ENCODE peak calls at places on chromosomes 5 and 9, in six cellular contexts. A is GM23338; S is A549; M is CD8-positive, alpha-beta T cell; W is Panc1; B is body of pancreas. T is an unnamed sample.

GRCh38 chr5:169980418-169981053 is at the start of gene INSYN2B:
- ATAC-seq in A (peak), S (peak), M (no peak), W (peak), B (peak), T (peak)

GRCh38 chr5:93304391-93304790 is 276.6 kb downstream of the NR2F1-AS1 start:
- ATAC-seq in A (no peak), S (no peak), M (no peak), W (no peak), B (no peak), T (no peak)

GRCh38 chr9:127186799-127187198 is 64.4 kb upstream of the ANGPTL2 start:
- ATAC-seq in A (no peak), S (no peak), M (no peak), W (no peak), B (no peak), T (no peak)

GRCh38 chr5:120298981-120299380 is 165.1 kb upstream of the PRR16 start:
- ATAC-seq in A (no peak), S (no peak), M (no peak), W (no peak), B (no peak), T (no peak)

GRCh38 chr9:19313573-19313972 is 66.5 kb downstream of the RPS6 start:
- ATAC-seq in A (no peak), S (no peak), M (no peak), W (no peak), B (no peak), T (no peak)

GRCh38 chr5:110086658-110087388 is 397.1 kb downstream of the MAN2A1 start:
- ATAC-seq in A (no peak), S (no peak), M (peak), W (no peak), B (peak), T (peak)

GRCh38 chr5:116579139-116579538 is 4.5 kb upstream of the SEMA6A start:
- ATAC-seq in A (no peak), S (no peak), M (no peak), W (no peak), B (no peak), T (no peak)

GRCh38 chr5:180622910-180623309 is 26.5 kb downstream of the FLT4 start:
- ATAC-seq in A (no peak), S (no peak), M (no peak), W (no peak), B (no peak), T (no peak)

GRCh38 chr5:132476853-132477729 is 13.5 kb downstream of the IRF1 start:
- ATAC-seq in A (peak), S (peak), M (peak), W (no peak), B (no peak), T (no peak)

GRCh38 chr5:95760291-95761191 is 29.4 kb downstream of the RHOBTB3 start:
- ATAC-seq in A (no peak), S (peak), M (peak), W (peak), B (peak), T (peak)

GRCh38 chr5:115723224-115723623 is 93.2 kb downstream of the CDO1 start:
- ATAC-seq in A (no peak), S (no peak), M (no peak), W (no peak), B (no peak), T (no peak)

GRCh38 chr5:177295929-177296328 is 7.6 kb downstream of the RAB24 start:
- ATAC-seq in A (no peak), S (no peak), M (no peak), W (no peak), B (no peak), T (no peak)

GRCh38 chr5:157539623-157540022 is 36.0 kb downstream of the ADAM19 start:
- ATAC-seq in A (no peak), S (no peak), M (no peak), W (no peak), B (no peak), T (no peak)

GRCh38 chr9:116409124-116409523 is 255.5 kb downstream of the PAPPA start:
- ATAC-seq in A (no peak), S (no peak), M (no peak), W (no peak), B (no peak), T (no peak)

GRCh38 chr9:131734165-131734610 is 5.7 kb downstream of the RAPGEF1 start:
- ATAC-seq in A (no peak), S (peak), M (peak), W (peak), B (no peak), T (no peak)

GRCh38 chr5:101018299-101018698 is 115.2 kb upstream of the ST8SIA4 start:
- ATAC-seq in A (no peak), S (no peak), M (no peak), W (no peak), B (no peak), T (no peak)

GRCh38 chr5:14160116-14160515 is 17.0 kb downstream of the TRIO start:
- ATAC-seq in A (peak), S (no peak), M (no peak), W (no peak), B (no peak), T (no peak)

GRCh38 chr5:53366245-53366644 is 114.2 kb upstream of the FST start:
- ATAC-seq in A (no peak), S (peak), M (no peak), W (no peak), B (no peak), T (no peak)

GRCh38 chr5:76384189-76384588 is 18.9 kb upstream of the IQGAP2 start:
- ATAC-seq in A (peak), S (no peak), M (no peak), W (no peak), B (no peak), T (no peak)

GRCh38 chr5:152331718-152332117 is 73.4 kb downstream of the NMUR2 start:
- ATAC-seq in A (no peak), S (no peak), M (no peak), W (no peak), B (no peak), T (no peak)

GRCh38 chr5:173325091-173325698 is 3.0 kb downstream of the STC2 start:
- ATAC-seq in A (no peak), S (no peak), M (no peak), W (no peak), B (no peak), T (no peak)

GRCh38 chr9:4515958-4516375 is 25.7 kb downstream of the SLC1A1 start:
- ATAC-seq in A (no peak), S (no peak), M (no peak), W (no peak), B (no peak), T (no peak)

GRCh38 chr9:8560560-8561525 is 761.3 kb upstream of the DMAC1 start:
- ATAC-seq in A (peak), S (no peak), M (no peak), W (no peak), B (no peak), T (no peak)

GRCh38 chr9:37582548-37583157 is 6.5 kb upstream of the FBXO10 start:
- ATAC-seq in A (no peak), S (peak), M (peak), W (peak), B (peak), T (no peak)

GRCh38 chr5:130316971-130317421 is 412.7 kb downstream of the CHSY3 start:
- ATAC-seq in A (no peak), S (no peak), M (no peak), W (no peak), B (no peak), T (no peak)
- H3K4me3 ChIP-seq in A (no peak), S (no peak), M (no peak), W (no peak), B (no peak), T (no peak)

GRCh38 chr5:114311943-114312342 is 49.9 kb upstream of the KCNN2 start:
- ATAC-seq in A (peak), S (no peak), M (no peak), W (no peak), B (no peak), T (no peak)

GRCh38 chr5:114310666-114311065 is 51.2 kb upstream of the KCNN2 start:
- ATAC-seq in A (no peak), S (no peak), M (no peak), W (no peak), B (no peak), T (no peak)

GRCh38 chr5:114308508-114308907 is 53.4 kb upstream of the KCNN2 start:
- ATAC-seq in A (no peak), S (no peak), M (no peak), W (no peak), B (no peak), T (no peak)

GRCh38 chr5:114305402-114306207 is 56.3 kb upstream of the KCNN2 start:
- ATAC-seq in A (peak), S (peak), M (no peak), W (no peak), B (no peak), T (no peak)

GRCh38 chr5:114308017-114308416 is 53.9 kb upstream of the KCNN2 start:
- ATAC-seq in A (peak), S (no peak), M (no peak), W (no peak), B (no peak), T (no peak)
- H3K4me3 ChIP-seq in A (no peak), S (no peak), M (no peak), W (no peak), B (no peak), T (no peak)

GRCh38 chr5:26487553-26487952 is 550.8 kb downstream of the CDH9 start:
- ATAC-seq in A (peak), S (no peak), M (no peak), W (no peak), B (no peak), T (no peak)

GRCh38 chr5:26492835-26493459 is 545.4 kb downstream of the CDH9 start:
- ATAC-seq in A (no peak), S (no peak), M (no peak), W (no peak), B (no peak), T (no peak)
- H3K4me3 ChIP-seq in A (no peak), S (no peak), M (no peak), W (no peak), B (no peak), T (no peak)

DNA sequence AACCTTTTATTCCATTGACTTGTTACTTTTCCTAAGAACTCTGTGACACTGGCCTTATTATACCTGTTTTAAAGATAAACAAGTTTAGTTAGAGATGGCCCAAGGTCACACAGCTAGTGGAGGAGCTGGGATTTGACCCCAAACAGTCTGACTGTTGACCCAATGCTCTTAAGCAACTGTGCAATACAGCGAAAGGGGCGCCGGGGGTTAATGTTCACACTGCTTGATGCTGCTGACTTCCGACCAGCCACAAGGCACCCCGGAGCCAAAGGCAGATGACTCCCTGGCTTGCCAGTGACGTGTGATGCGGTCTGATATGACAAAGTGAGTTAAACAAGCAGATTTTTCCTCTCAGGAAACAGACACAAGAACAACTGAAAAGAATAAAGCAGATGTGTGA is 23.9 kb downstream of the PIK3R1 start:
- ATAC-seq in A (no peak), S (no peak), M (peak), W (peak), B (peak), T (peak)
- H3K4me3 ChIP-seq in A (no peak), S (no peak), M (no peak), W (peak), B (no peak), T (peak)

GRCh38 chr9:136093331-136093986 is 1.6 kb downstream of the NACC2 start:
- ATAC-seq in A (peak), S (peak), M (no peak), W (peak), B (no peak), T (peak)
- H3K4me3 ChIP-seq in A (peak), S (peak), M (no peak), W (peak), B (peak), T (peak)

DNA sequence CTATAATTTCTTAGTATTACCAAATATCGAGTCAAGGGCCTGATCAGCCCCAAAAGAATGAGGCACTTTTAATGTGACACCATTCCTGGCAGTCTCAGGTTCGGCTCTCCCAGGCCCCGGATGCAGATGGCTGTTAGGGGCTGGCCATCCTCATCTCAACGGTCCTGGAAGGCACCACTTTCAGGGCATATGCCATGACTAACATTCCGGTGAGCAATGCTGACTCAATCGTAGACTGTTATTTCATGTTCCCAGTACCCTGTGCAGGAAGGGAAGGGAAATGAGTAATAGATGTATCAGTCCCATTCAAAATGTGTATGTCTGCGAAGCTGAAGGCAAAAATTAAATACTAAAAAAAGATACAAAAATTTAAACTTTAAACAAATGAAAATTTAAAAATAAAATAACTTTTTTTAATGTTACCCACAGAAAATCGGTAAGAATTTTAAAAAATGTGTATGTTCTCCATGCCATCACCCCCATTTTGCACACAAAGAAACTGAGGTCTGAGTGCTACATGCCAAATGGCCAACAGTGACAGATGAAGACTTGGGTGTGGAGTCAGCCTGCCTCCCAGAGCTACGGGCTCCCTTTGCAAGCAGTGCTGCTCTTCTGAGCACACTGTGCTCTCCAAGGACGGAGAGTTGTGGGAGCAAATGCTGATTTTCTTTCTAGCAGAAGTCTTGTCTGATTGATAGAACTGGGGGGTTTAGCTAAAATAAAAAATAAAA is 79.0 kb downstream of the GLDC start:
- ATAC-seq in A (no peak), S (peak), M (no peak), W (peak), B (no peak), T (peak)
- H3K4me3 ChIP-seq in A (no peak), S (peak), M (no peak), W (no peak), B (no peak), T (no peak)

GRCh38 chr5:123855630-123856029 is 343.7 kb downstream of the CSNK1G3 start:
- ATAC-seq in A (no peak), S (no peak), M (no peak), W (no peak), B (no peak), T (no peak)
- H3K4me3 ChIP-seq in A (no peak), S (no peak), M (no peak), W (no peak), B (no peak), T (no peak)

GRCh38 chr9:128218518-128219389 is 15.6 kb downstream of the DNM1 start:
- ATAC-seq in A (peak), S (peak), M (peak), W (peak), B (peak), T (peak)

GRCh38 chr9:128215491-128216404 is 12.6 kb downstream of the DNM1 start:
- ATAC-seq in A (no peak), S (peak), M (no peak), W (no peak), B (no peak), T (peak)

GRCh38 chr9:128216781-128217553 is 13.8 kb downstream of the DNM1 start:
- ATAC-seq in A (no peak), S (no peak), M (no peak), W (no peak), B (no peak), T (peak)

GRCh38 chr9:128214571-128215490 is 11.7 kb downstream of the DNM1 start:
- ATAC-seq in A (no peak), S (peak), M (no peak), W (no peak), B (peak), T (no peak)

GRCh38 chr9:128218172-128218517 is 15.0 kb downstream of the DNM1 start:
- ATAC-seq in A (peak), S (no peak), M (no peak), W (no peak), B (no peak), T (no peak)
- H3K4me3 ChIP-seq in A (peak), S (no peak), M (peak), W (peak), B (no peak), T (peak)